ENCODE peak calls at places on chromosome 21, in nine cellular contexts. One of them, this sample, is unnamed. For H3K4me1 and H3K9me3, the result is how much of the 10 kb centered on the place peaks cover.

GRCh38 chr21:43290529-43291346 is 121.9 kb downstream of the CRYAA start:
- DNase-seq in upper lobe of right lung: peak
- DNase-seq in lower lobe of right lung: peak
- DNase-seq in neuronal stem cell: no peak
- DNase-seq in hepatocyte: no peak
- DNase-seq in stomach: no peak
- DNase-seq in thoracic aorta: no peak
- DNase-seq in transverse colon: peak
- DNase-seq in colonic mucosa: no peak
- DNase-seq in this sample: no peak

GRCh38 chr21:15015622-15016471 is 49.0 kb downstream of the NRIP1 start:
- DNase-seq in colonic mucosa: no peak
- DNase-seq in upper lobe of right lung: no peak
- DNase-seq in lower lobe of right lung: no peak
- DNase-seq in hepatocyte: no peak
- DNase-seq in thoracic aorta: no peak
- DNase-seq in stomach: no peak
- DNase-seq in transverse colon: no peak
- DNase-seq in neuronal stem cell: no peak
- DNase-seq in this sample: no peak

GRCh38 chr21:45288441-45288841 is 746 bp upstream of the POFUT2 start:
- DNase-seq in upper lobe of right lung: no peak
- DNase-seq in thoracic aorta: no peak
- DNase-seq in hepatocyte: peak
- DNase-seq in neuronal stem cell: no peak
- DNase-seq in lower lobe of right lung: no peak
- DNase-seq in colonic mucosa: no peak
- DNase-seq in stomach: peak
- DNase-seq in transverse colon: peak
- DNase-seq in this sample: no peak

GRCh38 chr21:41064951-41065350 is 103.0 kb upstream of the BACE2 start:
- DNase-seq in colonic mucosa: no peak
- DNase-seq in stomach: no peak
- DNase-seq in upper lobe of right lung: no peak
- DNase-seq in thoracic aorta: no peak
- DNase-seq in neuronal stem cell: no peak
- DNase-seq in transverse colon: no peak
- DNase-seq in hepatocyte: no peak
- DNase-seq in lower lobe of right lung: no peak
- DNase-seq in this sample: no peak

GRCh38 chr21:43772368-43772870 is 3.7 kb downstream of the CSTB start:
- DNase-seq in hepatocyte: no peak
- DNase-seq in colonic mucosa: no peak
- DNase-seq in thoracic aorta: no peak
- DNase-seq in lower lobe of right lung: no peak
- DNase-seq in transverse colon: no peak
- DNase-seq in upper lobe of right lung: no peak
- DNase-seq in neuronal stem cell: no peak
- DNase-seq in stomach: no peak
- DNase-seq in this sample: no peak

GRCh38 chr21:37139902-37140301 is 66.8 kb downstream of the TTC3 start:
- DNase-seq in neuronal stem cell: peak
- DNase-seq in hepatocyte: no peak
- DNase-seq in lower lobe of right lung: no peak
- DNase-seq in colonic mucosa: no peak
- DNase-seq in stomach: no peak
- DNase-seq in upper lobe of right lung: no peak
- DNase-seq in transverse colon: no peak
- DNase-seq in thoracic aorta: no peak
- DNase-seq in this sample: no peak

GRCh38 chr21:37041706-37042271 is 31.1 kb downstream of the PIGP start:
- DNase-seq in transverse colon: no peak
- DNase-seq in lower lobe of right lung: no peak
- DNase-seq in hepatocyte: no peak
- DNase-seq in thoracic aorta: no peak
- DNase-seq in stomach: no peak
- DNase-seq in neuronal stem cell: no peak
- DNase-seq in upper lobe of right lung: no peak
- DNase-seq in colonic mucosa: no peak
- DNase-seq in this sample: no peak

GRCh38 chr21:25176637-25177412 is 430.5 kb downstream of the MRPL39 start:
- DNase-seq in stomach: no peak
- DNase-seq in thoracic aorta: no peak
- DNase-seq in transverse colon: no peak
- DNase-seq in upper lobe of right lung: no peak
- DNase-seq in neuronal stem cell: no peak
- DNase-seq in colonic mucosa: no peak
- DNase-seq in lower lobe of right lung: no peak
- DNase-seq in hepatocyte: no peak
- DNase-seq in this sample: no peak

GRCh38 chr21:35375115-35375514 is 326.0 kb upstream of the RUNX1 start:
- DNase-seq in lower lobe of right lung: no peak
- DNase-seq in colonic mucosa: no peak
- DNase-seq in hepatocyte: peak
- DNase-seq in thoracic aorta: no peak
- DNase-seq in transverse colon: no peak
- DNase-seq in upper lobe of right lung: no peak
- DNase-seq in stomach: no peak
- DNase-seq in neuronal stem cell: no peak
- DNase-seq in this sample: no peak

GRCh38 chr21:44760376-44760775 is 41.2 kb downstream of the UBE2G2 start:
- DNase-seq in transverse colon: no peak
- DNase-seq in hepatocyte: no peak
- DNase-seq in thoracic aorta: no peak
- DNase-seq in stomach: peak
- DNase-seq in neuronal stem cell: no peak
- DNase-seq in colonic mucosa: no peak
- DNase-seq in upper lobe of right lung: no peak
- DNase-seq in lower lobe of right lung: no peak
- DNase-seq in this sample: no peak

GRCh38 chr21:44871576-44872265 is 1.8 kb downstream of the PTTG1IP start:
- DNase-seq in hepatocyte: peak
- DNase-seq in upper lobe of right lung: peak
- DNase-seq in stomach: peak
- DNase-seq in lower lobe of right lung: no peak
- DNase-seq in neuronal stem cell: no peak
- DNase-seq in thoracic aorta: peak
- DNase-seq in colonic mucosa: peak
- DNase-seq in transverse colon: peak
- DNase-seq in this sample: no peak

DNA sequence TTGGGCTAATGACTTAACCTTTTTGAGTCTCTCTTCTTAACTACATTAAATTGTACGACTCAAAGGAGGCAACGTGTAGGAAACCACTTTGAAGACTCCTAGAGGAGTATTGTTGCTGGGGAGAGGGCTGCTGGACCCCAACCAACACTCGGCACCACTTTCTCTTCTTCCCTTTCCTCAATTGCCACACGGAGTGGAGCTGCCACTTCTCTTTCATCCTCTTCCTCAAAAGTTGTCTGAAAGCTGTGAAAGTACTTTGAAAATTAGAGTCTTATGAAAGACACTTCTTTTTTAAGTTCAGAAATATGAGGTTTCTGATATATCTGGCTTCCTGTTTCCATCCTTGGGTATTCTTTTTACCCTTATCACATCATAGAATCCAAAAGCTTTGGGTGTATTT is 59.5 kb downstream of the MRPS6 start:
- DNase-seq in thoracic aorta: no peak
- DNase-seq in upper lobe of right lung: no peak
- DNase-seq in lower lobe of right lung: no peak
- DNase-seq in stomach: no peak
- DNase-seq in colonic mucosa: no peak
- DNase-seq in neuronal stem cell: no peak
- DNase-seq in transverse colon: no peak
- DNase-seq in hepatocyte: no peak
- DNase-seq in this sample: no peak
- H3K4me1 ChIP-seq in thoracic aorta: half or more
- H3K4me1 ChIP-seq in upper lobe of right lung: under half
- H3K4me1 ChIP-seq in lower lobe of right lung: under half
- H3K4me1 ChIP-seq in stomach: under half
- H3K4me1 ChIP-seq in colonic mucosa: under half
- H3K4me1 ChIP-seq in neuronal stem cell: under half
- H3K4me1 ChIP-seq in transverse colon: under half
- H3K4me1 ChIP-seq in hepatocyte: under half
- H3K4me1 ChIP-seq in this sample: half or more

DNA sequence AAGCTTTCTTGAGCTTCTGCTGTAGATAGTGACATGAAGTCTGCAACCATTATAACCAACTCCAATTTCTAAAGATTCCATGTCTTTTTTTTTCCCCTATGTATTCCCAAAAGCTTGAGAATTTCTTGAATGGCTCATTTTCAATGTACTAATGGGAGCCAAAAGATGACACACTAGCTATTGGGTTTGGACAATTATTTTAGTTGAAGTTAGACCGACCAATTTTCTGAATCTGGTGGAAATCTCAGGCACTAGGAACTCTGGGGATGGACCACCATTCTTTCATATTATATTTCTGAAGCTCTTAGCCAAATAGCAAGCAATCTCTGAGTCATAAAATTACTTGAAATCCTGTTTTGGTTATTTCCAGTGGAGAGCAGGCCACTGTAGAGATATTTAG is 617.4 kb upstream of the ADAMTS5 start:
- DNase-seq in lower lobe of right lung: no peak
- DNase-seq in neuronal stem cell: no peak
- DNase-seq in stomach: no peak
- DNase-seq in colonic mucosa: no peak
- DNase-seq in upper lobe of right lung: no peak
- DNase-seq in thoracic aorta: no peak
- DNase-seq in hepatocyte: no peak
- DNase-seq in transverse colon: no peak
- DNase-seq in this sample: no peak
- H3K9me3 ChIP-seq in lower lobe of right lung: under half
- H3K9me3 ChIP-seq in neuronal stem cell: under half
- H3K9me3 ChIP-seq in stomach: under half
- H3K9me3 ChIP-seq in colonic mucosa: under half
- H3K9me3 ChIP-seq in upper lobe of right lung: under half
- H3K9me3 ChIP-seq in thoracic aorta: under half
- H3K9me3 ChIP-seq in hepatocyte: under half
- H3K9me3 ChIP-seq in transverse colon: under half
- H3K9me3 ChIP-seq in this sample: under half

GRCh38 chr21:32653326-32653901 is 41.2 kb upstream of the CFAP298 start:
- DNase-seq in lower lobe of right lung: no peak
- DNase-seq in thoracic aorta: no peak
- DNase-seq in colonic mucosa: no peak
- DNase-seq in hepatocyte: peak
- DNase-seq in stomach: no peak
- DNase-seq in neuronal stem cell: peak
- DNase-seq in transverse colon: no peak
- DNase-seq in upper lobe of right lung: no peak
- DNase-seq in this sample: no peak

GRCh38 chr21:32645261-32646182 is 33.3 kb upstream of the CFAP298 start:
- DNase-seq in colonic mucosa: no peak
- DNase-seq in upper lobe of right lung: peak
- DNase-seq in stomach: no peak
- DNase-seq in lower lobe of right lung: no peak
- DNase-seq in thoracic aorta: no peak
- DNase-seq in transverse colon: no peak
- DNase-seq in neuronal stem cell: peak
- DNase-seq in hepatocyte: peak
- DNase-seq in this sample: no peak

DNA sequence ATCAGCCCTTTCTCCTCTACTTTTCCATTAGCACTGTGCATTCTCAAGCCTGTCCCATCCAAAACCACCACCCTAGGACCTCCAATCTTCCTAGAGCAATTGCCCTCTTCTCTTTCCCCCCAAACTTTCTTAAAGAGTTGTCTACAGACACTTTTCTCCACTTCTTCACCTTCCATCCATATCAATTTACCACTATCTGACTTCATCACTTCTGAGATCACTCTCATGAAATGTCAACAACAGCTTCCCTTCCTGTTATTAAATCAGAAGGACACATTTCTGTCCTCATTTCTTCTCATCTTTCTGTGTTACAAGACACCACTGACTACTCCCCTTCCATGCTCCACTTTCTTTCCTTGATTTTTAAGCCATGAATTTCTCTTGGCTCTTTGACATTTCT is 36.0 kb upstream of the CFAP298 start:
- DNase-seq in neuronal stem cell: no peak
- DNase-seq in colonic mucosa: no peak
- DNase-seq in hepatocyte: no peak
- DNase-seq in lower lobe of right lung: no peak
- DNase-seq in thoracic aorta: no peak
- DNase-seq in stomach: no peak
- DNase-seq in transverse colon: no peak
- DNase-seq in upper lobe of right lung: no peak
- DNase-seq in this sample: no peak
- H3K4me3 ChIP-seq in neuronal stem cell: no peak
- H3K4me3 ChIP-seq in colonic mucosa: no peak
- H3K4me3 ChIP-seq in hepatocyte: no peak
- H3K4me3 ChIP-seq in lower lobe of right lung: no peak
- H3K4me3 ChIP-seq in thoracic aorta: no peak
- H3K4me3 ChIP-seq in stomach: no peak
- H3K4me3 ChIP-seq in transverse colon: no peak
- H3K4me3 ChIP-seq in upper lobe of right lung: no peak
- H3K4me3 ChIP-seq in this sample: no peak

GRCh38 chr21:38917045-38917774 is 111.5 kb downstream of the ETS2 start:
- DNase-seq in thoracic aorta: no peak
- DNase-seq in transverse colon: peak
- DNase-seq in stomach: peak
- DNase-seq in neuronal stem cell: no peak
- DNase-seq in colonic mucosa: no peak
- DNase-seq in lower lobe of right lung: no peak
- DNase-seq in hepatocyte: no peak
- DNase-seq in upper lobe of right lung: no peak
- DNase-seq in this sample: no peak

GRCh38 chr21:38914071-38914491 is 108.4 kb downstream of the ETS2 start:
- DNase-seq in colonic mucosa: no peak
- DNase-seq in transverse colon: peak
- DNase-seq in upper lobe of right lung: no peak
- DNase-seq in hepatocyte: no peak
- DNase-seq in neuronal stem cell: no peak
- DNase-seq in stomach: no peak
- DNase-seq in thoracic aorta: no peak
- DNase-seq in lower lobe of right lung: no peak
- DNase-seq in this sample: no peak

GRCh38 chr21:38914531-38915385 is 109.0 kb downstream of the ETS2 start:
- DNase-seq in upper lobe of right lung: no peak
- DNase-seq in stomach: no peak
- DNase-seq in hepatocyte: peak
- DNase-seq in neuronal stem cell: no peak
- DNase-seq in colonic mucosa: no peak
- DNase-seq in lower lobe of right lung: no peak
- DNase-seq in thoracic aorta: no peak
- DNase-seq in transverse colon: peak
- DNase-seq in this sample: no peak

GRCh38 chr21:38916214-38916964 is 110.7 kb downstream of the ETS2 start:
- DNase-seq in lower lobe of right lung: no peak
- DNase-seq in colonic mucosa: no peak
- DNase-seq in hepatocyte: no peak
- DNase-seq in neuronal stem cell: no peak
- DNase-seq in transverse colon: peak
- DNase-seq in upper lobe of right lung: no peak
- DNase-seq in stomach: no peak
- DNase-seq in thoracic aorta: no peak
- DNase-seq in this sample: no peak

DNA sequence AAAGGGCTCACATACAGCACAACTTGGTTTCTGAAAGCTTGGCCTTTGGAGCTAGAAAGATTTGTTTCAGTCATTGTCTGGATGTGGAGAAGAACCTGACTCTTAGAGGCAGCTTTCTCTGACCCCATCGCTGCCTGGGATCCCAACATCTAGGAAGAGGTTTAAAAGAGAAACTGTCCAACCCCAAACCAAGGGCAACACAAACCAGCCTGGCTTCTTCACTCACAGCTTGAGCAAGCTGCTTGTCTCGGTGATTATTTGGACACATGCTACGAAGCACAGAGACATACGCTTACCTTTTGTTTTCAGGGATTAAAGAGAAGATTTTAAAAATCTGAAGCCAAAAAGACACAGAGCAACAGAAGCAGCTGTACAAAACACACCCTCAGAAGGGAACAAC is 109.8 kb downstream of the ETS2 start:
- DNase-seq in neuronal stem cell: no peak
- DNase-seq in stomach: no peak
- DNase-seq in thoracic aorta: no peak
- DNase-seq in lower lobe of right lung: no peak
- DNase-seq in transverse colon: peak
- DNase-seq in upper lobe of right lung: no peak
- DNase-seq in hepatocyte: no peak
- DNase-seq in colonic mucosa: no peak
- DNase-seq in this sample: no peak
- H3K4me1 ChIP-seq in neuronal stem cell: under half
- H3K4me1 ChIP-seq in stomach: under half
- H3K4me1 ChIP-seq in thoracic aorta: half or more
- H3K4me1 ChIP-seq in lower lobe of right lung: under half
- H3K4me1 ChIP-seq in transverse colon: half or more
- H3K4me1 ChIP-seq in upper lobe of right lung: under half
- H3K4me1 ChIP-seq in hepatocyte: half or more
- H3K4me1 ChIP-seq in colonic mucosa: under half
- H3K4me1 ChIP-seq in this sample: half or more